ENCODE peak calls at places on chromosomes 4 and X, in four cellular contexts. One of them, this sample, is unnamed.

GRCh38 chr4:168453146-168453545 is 27.1 kb downstream of the DDX60L start:
- DNase-seq in K562: no peak
- DNase-seq in HepG2: no peak
- DNase-seq in GM12878: no peak
- DNase-seq in this sample: no peak

GRCh38 chr4:83208776-83209365 is 75.7 kb downstream of the COQ2 start:
- DNase-seq in K562: no peak
- DNase-seq in HepG2: no peak
- DNase-seq in GM12878: no peak
- DNase-seq in this sample: no peak

GRCh38 chr4:81375745-81376144 is 96.0 kb downstream of the RASGEF1B start:
- DNase-seq in HepG2: no peak
- DNase-seq in GM12878: no peak
- DNase-seq in K562: no peak
- DNase-seq in this sample: peak; percentile 60

GRCh38 chrX:130125090-130125489 is 14.8 kb upstream of the ELF4 start:
- DNase-seq in HepG2: no peak
- DNase-seq in K562: no peak
- DNase-seq in GM12878: no peak
- DNase-seq in this sample: no peak

GRCh38 chr4:6941796-6942195 is 32.2 kb downstream of the TBC1D14 start:
- DNase-seq in HepG2: no peak
- DNase-seq in K562: no peak
- DNase-seq in GM12878: no peak
- DNase-seq in this sample: no peak

GRCh38 chr4:1290165-1290977 is 680 bp downstream of the MAEA start:
- DNase-seq in GM12878: no peak
- DNase-seq in K562: no peak
- DNase-seq in HepG2: no peak
- DNase-seq in this sample: no peak

GRCh38 chr4:80043534-80043933 is 29.5 kb downstream of the ANTXR2 start:
- DNase-seq in K562: no peak
- DNase-seq in HepG2: no peak
- DNase-seq in GM12878: no peak
- DNase-seq in this sample: no peak

GRCh38 chr4:141643557-141643956 is 7.2 kb downstream of the IL15 start:
- DNase-seq in HepG2: no peak
- DNase-seq in GM12878: no peak
- DNase-seq in K562: no peak
- DNase-seq in this sample: no peak

GRCh38 chr4:40645576-40645975 is 15.9 kb upstream of the RBM47 start:
- DNase-seq in K562: no peak
- DNase-seq in HepG2: no peak
- DNase-seq in GM12878: no peak
- DNase-seq in this sample: no peak

GRCh38 chr4:160026720-160027119 is 923.8 kb downstream of the RAPGEF2 start:
- DNase-seq in K562: no peak
- DNase-seq in HepG2: no peak
- DNase-seq in GM12878: no peak
- DNase-seq in this sample: peak; percentile 44

GRCh38 chrX:44012484-44013096 is 39.4 kb upstream of the NDP start:
- DNase-seq in GM12878: no peak
- DNase-seq in K562: no peak
- DNase-seq in HepG2: no peak
- DNase-seq in this sample: no peak

GRCh38 chr4:23899565-23899964 is 9.7 kb upstream of the PPARGC1A start:
- DNase-seq in K562: no peak
- DNase-seq in HepG2: no peak
- DNase-seq in GM12878: no peak
- DNase-seq in this sample: no peak

GRCh38 chrX:39469126-39469525 is 628.6 kb downstream of the BCOR start:
- DNase-seq in GM12878: no peak
- DNase-seq in K562: no peak
- DNase-seq in HepG2: no peak
- DNase-seq in this sample: no peak

GRCh38 chr4:19969492-19969891 is 282.2 kb upstream of the SLIT2 start:
- DNase-seq in GM12878: no peak
- DNase-seq in K562: no peak
- DNase-seq in HepG2: no peak
- DNase-seq in this sample: no peak

DNA sequence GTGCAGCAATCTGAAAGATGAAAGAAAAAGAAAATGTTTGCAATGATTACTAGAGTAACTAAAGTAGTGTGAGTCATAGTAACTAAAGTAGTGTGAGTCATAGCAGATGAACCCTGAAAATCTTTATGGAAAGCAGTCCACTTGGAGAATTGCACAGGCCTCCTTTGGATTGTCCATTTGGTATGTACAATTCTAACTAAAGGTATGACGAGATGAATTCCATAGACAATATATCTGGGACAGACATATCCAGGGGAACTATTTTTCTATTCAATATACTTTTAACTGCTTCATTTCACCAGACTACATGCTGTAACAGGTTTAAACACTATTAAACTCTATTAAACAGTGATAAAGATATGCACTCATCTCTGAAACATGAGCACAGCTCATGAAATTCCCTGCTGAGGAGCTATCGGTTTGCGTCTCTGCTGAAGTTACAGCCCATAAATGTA is 798.7 kb downstream of the PCDH7 start:
- DNase-seq in GM12878: no peak
- DNase-seq in HepG2: no peak
- DNase-seq in K562: no peak
- DNase-seq in this sample: no peak
- TF ChIP-seq CREB1 in GM12878: no peak
- TF ChIP-seq CREB1 in HepG2: peak; percentile 20
- TF ChIP-seq CREB1 in K562: no peak
- TF ChIP-seq CREB1 in this sample: no peak

GRCh38 chr4:156197216-156197615 is 243.6 kb upstream of the CTSO start:
- DNase-seq in K562: no peak
- DNase-seq in GM12878: no peak
- DNase-seq in HepG2: no peak
- DNase-seq in this sample: peak; percentile 25
- TF ChIP-seq NR2C2 in K562: no peak
- TF ChIP-seq NR2C2 in GM12878: no peak
- TF ChIP-seq NR2C2 in HepG2: no peak
- TF ChIP-seq NR2C2 in this sample: no peak

GRCh38 chrX:9729161-9729885 is 36.3 kb downstream of the GPR143 start:
- DNase-seq in GM12878: no peak
- DNase-seq in K562: no peak
- DNase-seq in HepG2: peak; percentile 51
- DNase-seq in this sample: no peak

GRCh38 chrX:9730078-9730477 is 35.6 kb downstream of the GPR143 start:
- DNase-seq in GM12878: no peak
- DNase-seq in HepG2: no peak
- DNase-seq in K562: no peak
- DNase-seq in this sample: no peak

GRCh38 chrX:9728271-9728670 is 37.4 kb downstream of the GPR143 start:
- DNase-seq in K562: no peak
- DNase-seq in GM12878: no peak
- DNase-seq in HepG2: no peak
- DNase-seq in this sample: no peak

GRCh38 chrX:9724711-9725110 is 40.9 kb downstream of the GPR143 start:
- DNase-seq in GM12878: no peak
- DNase-seq in HepG2: no peak
- DNase-seq in K562: no peak
- DNase-seq in this sample: no peak
- TF ChIP-seq CTCF in GM12878: no peak
- TF ChIP-seq CTCF in HepG2: peak; percentile 12
- TF ChIP-seq CTCF in K562: no peak
- TF ChIP-seq CTCF in this sample: no peak

DNA sequence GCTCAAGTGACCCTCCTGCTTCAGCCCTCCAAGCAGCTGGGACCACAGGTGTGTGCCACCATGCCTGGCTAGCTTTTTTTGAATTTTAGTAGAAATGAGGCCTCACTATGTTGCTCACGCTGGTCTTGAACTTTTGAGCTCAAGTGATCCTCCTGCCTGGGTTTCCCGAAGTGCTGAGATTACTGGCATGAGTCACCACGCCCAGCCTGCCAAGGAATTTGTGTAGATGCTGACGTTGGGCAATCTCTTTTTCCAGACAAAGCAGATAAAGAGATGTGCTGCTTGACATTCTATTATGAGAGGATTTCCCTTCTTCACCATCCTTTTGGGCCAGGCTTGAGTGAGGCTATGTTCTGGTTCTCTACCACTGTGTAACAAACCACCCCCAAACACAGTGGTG is 254.5 kb upstream of the RPS6KA3 start:
- DNase-seq in K562: no peak
- DNase-seq in GM12878: no peak
- DNase-seq in HepG2: no peak
- DNase-seq in this sample: no peak
- TF ChIP-seq CREB1 in K562: no peak
- TF ChIP-seq CREB1 in GM12878: no peak
- TF ChIP-seq CREB1 in HepG2: no peak
- TF ChIP-seq CREB1 in this sample: no peak

DNA sequence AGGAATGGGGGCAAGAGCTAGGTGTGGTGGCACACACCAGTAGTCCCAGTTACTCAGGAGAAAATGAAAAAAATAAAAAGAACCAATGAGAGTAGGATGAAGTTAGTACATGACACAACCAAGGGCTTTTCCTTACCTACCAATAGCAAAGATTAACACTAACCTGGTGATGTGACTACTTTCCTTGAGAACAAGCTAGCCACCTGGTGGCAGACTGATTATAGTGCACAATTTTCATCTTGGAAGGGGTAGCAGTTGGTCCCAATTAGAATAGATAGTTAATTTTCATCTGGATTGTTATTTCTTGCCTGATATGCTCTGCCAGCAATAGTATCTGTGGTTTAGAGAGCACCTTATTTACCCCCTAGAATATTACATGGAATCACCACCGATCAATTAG is 1216.8 kb upstream of the PABPC4L start:
- DNase-seq in K562: no peak
- DNase-seq in GM12878: no peak
- DNase-seq in HepG2: peak; percentile 3
- DNase-seq in this sample: peak; percentile 12
- TF ChIP-seq NR2C2 in K562: no peak
- TF ChIP-seq NR2C2 in GM12878: no peak
- TF ChIP-seq NR2C2 in HepG2: no peak
- TF ChIP-seq NR2C2 in this sample: no peak

DNA sequence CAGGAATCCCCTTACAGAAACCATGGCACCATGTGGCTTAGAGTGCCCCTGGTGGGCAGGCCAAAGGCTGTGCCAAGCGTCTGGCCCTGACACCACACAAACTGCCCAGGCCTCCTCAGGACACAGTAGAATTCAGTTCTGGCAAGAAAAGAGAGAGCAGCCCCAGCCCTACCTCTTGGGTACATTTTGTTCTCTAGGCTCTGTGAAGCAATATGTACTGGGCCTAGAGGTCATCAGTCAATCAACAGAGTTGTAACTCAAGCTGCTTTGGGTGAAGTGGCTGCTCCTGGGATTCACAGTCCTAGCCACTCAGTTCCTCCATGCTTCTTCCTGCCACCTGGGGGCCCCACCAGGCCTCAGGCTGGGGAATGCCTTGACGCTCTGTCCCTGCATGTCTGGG is 158.1 kb upstream of the MAMLD1 start:
- DNase-seq in K562: no peak
- DNase-seq in HepG2: no peak
- DNase-seq in GM12878: no peak
- DNase-seq in this sample: no peak
- TF ChIP-seq CTCF in K562: peak; percentile 22
- TF ChIP-seq CTCF in HepG2: no peak
- TF ChIP-seq CTCF in GM12878: no peak
- TF ChIP-seq CTCF in this sample: no peak

DNA sequence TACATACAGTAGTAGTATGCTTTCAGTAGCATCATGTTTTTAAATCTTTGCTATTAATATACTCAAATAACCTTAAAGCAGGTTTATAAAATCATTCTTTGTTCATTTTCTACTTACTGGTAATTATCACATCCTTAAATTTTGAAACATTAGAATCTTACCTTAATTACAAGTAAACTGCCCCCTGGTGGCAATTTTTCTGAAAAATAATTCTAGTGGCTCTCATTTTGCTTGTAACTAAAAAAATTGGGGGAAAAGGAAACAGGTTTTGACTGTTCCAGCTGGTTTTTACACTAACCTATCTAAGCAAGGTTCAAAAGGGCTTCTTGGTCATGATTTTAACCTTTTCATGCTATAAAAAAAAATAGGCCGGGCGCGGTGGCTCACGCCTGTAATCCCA is 18.5 kb upstream of the DCAF4L1 start:
- DNase-seq in K562: no peak
- DNase-seq in GM12878: no peak
- DNase-seq in HepG2: peak; percentile 37
- DNase-seq in this sample: no peak
- TF ChIP-seq CREB1 in K562: no peak
- TF ChIP-seq CREB1 in GM12878: no peak
- TF ChIP-seq CREB1 in HepG2: no peak
- TF ChIP-seq CREB1 in this sample: no peak

GRCh38 chrX:19986531-19986930 is 4.3 kb downstream of the BCLAF3 start:
- DNase-seq in HepG2: no peak
- DNase-seq in K562: no peak
- DNase-seq in GM12878: no peak
- DNase-seq in this sample: no peak

GRCh38 chrX:19991350-19991718 is 473 bp upstream of the BCLAF3 start:
- DNase-seq in GM12878: no peak
- DNase-seq in K562: no peak
- DNase-seq in HepG2: no peak
- DNase-seq in this sample: no peak

GRCh38 chrX:19990225-19990518 is 689 bp downstream of the BCLAF3 start:
- DNase-seq in GM12878: no peak
- DNase-seq in K562: no peak
- DNase-seq in HepG2: no peak
- DNase-seq in this sample: no peak

GRCh38 chrX:19987856-19988255 is 3.0 kb downstream of the BCLAF3 start:
- DNase-seq in GM12878: no peak
- DNase-seq in K562: no peak
- DNase-seq in HepG2: no peak
- DNase-seq in this sample: no peak

DNA sequence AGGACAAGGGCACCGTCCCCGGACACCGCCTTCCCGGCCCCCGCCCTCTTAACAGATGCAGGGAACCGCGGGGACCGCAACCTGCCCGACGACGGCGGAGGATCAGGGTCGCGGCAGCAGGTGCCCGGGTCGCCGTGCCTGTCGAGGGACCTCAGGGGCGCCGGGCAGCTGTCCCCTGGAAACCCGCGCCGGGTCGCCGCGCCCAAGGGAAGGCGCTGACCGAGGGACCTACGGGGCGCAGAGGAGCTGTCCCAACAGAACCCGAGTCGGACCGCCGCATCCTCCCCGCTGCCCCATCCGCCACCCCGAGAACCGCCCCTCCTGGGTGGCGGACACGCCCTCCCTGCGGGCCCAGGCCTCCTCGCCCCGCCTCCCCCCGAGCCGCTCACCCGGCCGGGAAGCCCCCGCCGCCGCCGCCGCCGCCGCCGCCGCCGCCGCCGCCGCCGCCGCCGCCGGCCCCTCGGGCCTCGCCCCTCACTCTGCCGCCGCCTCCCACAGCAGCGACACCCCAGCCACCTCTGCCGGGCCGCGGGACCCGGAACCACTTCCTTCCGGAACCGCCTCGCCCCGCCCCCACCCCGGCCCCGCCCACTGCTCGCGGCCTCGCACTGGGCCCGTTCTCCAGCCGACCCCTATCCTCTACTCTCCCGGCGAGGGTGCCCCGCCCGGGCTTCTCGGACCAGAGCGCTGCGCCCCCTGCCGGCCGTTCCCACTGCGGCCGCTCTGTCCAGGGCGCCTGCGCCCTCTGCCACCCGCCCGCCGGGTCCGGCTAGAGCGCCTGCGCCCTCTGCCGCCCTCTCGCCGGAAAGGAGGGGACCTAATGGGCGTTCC is at the start of gene BCLAF3:
- DNase-seq in K562: peak; percentile 93
- DNase-seq in HepG2: peak; percentile 79
- DNase-seq in GM12878: peak; percentile 30
- DNase-seq in this sample: peak; percentile 85
- TF ChIP-seq NR2C2 in K562: peak; percentile 98
- TF ChIP-seq NR2C2 in HepG2: peak; percentile 72
- TF ChIP-seq NR2C2 in GM12878: no peak
- TF ChIP-seq NR2C2 in this sample: no peak